ENCODE peak calls at places on chromosomes 7 and 10, in ten cellular contexts. E is NCI-H748 treated with DMSO at 0.1 percent for 48 hours, A is lower leg skin, M is amniotic stem cell, I is mucosa of gallbladder, S is ovary, F is substantia nigra, R is T follicular helper cell, C is posterior cingulate gyrus, P is HCT116. K is an unnamed sample.

GRCh38 chr10:5013385-5013784 is 9.7 kb upstream of the AKR1C2 start:
- DNase-seq in A (no peak), E (no peak), P (no peak), M (no peak), R (no peak), I (no peak), F (no peak), C (no peak), S (no peak), K (no peak)

GRCh38 chr10:50242777-50243176 is 8.5 kb downstream of the ASAH2 start:
- DNase-seq in M (no peak), C (no peak), I (no peak), A (no peak), P (no peak), R (no peak), F (no peak), E (no peak), S (no peak), K (no peak)

GRCh38 chr10:1406976-1407945 is 330.1 kb downstream of the ADARB2 start:
- DNase-seq in F (no peak), I (peak; percentile 8), M (no peak), P (no peak), R (no peak), S (no peak), E (no peak), A (no peak), C (no peak), K (no peak)

GRCh38 chr7:84549409-84549808 is 354.8 kb upstream of the SEMA3A start:
- DNase-seq in F (no peak), C (no peak), M (no peak), E (no peak), S (no peak), A (no peak), I (no peak), P (no peak), R (no peak), K (peak; percentile 54)

GRCh38 chr7:129074361-129074871 is 19.5 kb upstream of the TNPO3 start:
- DNase-seq in F (no peak), P (no peak), R (no peak), A (no peak), I (no peak), E (no peak), C (no peak), M (no peak), S (no peak), K (no peak)

GRCh38 chr10:3136336-3136735 is 36.2 kb downstream of the PITRM1 start:
- DNase-seq in R (no peak), P (no peak), M (no peak), C (peak; percentile 83), A (no peak), I (no peak), F (no peak), E (no peak), S (peak; percentile 68), K (no peak)

GRCh38 chr10:77428776-77429395 is 208.7 kb downstream of the KCNMA1 start:
- DNase-seq in F (peak; percentile 27), M (peak; percentile 66), R (no peak), S (no peak), A (no peak), P (peak; percentile 24), C (no peak), I (peak; percentile 44), E (no peak), K (no peak)

GRCh38 chr7:10918093-10918590 is 55.5 kb upstream of the PHF14 start:
- DNase-seq in M (no peak), R (no peak), P (no peak), F (no peak), I (no peak), E (no peak), A (no peak), S (no peak), C (no peak), K (no peak)

GRCh38 chr7:74219416-74219815 is 9.6 kb downstream of the LAT2 start:
- DNase-seq in F (no peak), E (no peak), P (no peak), C (peak; percentile 67), A (no peak), S (no peak), R (no peak), M (no peak), I (no peak), K (no peak)

GRCh38 chr7:153370092-153370491 is 610.5 kb downstream of the ACTR3B start:
- DNase-seq in S (no peak), C (no peak), E (no peak), P (no peak), A (no peak), I (no peak), F (no peak), R (no peak), M (no peak), K (no peak)

GRCh38 chr10:11355625-11356024 is 255.8 kb downstream of the USP6NL start:
- DNase-seq in E (no peak), F (no peak), C (no peak), P (no peak), R (no peak), A (peak; percentile 74), M (no peak), S (peak; percentile 73), I (no peak), K (no peak)

GRCh38 chr10:5033061-5033770 is 29.6 kb upstream of the AKR1C2 start:
- DNase-seq in A (no peak), M (no peak), C (no peak), F (no peak), P (no peak), S (no peak), E (no peak), I (no peak), R (no peak), K (no peak)

GRCh38 chr10:22641743-22642142 is 72.6 kb downstream of the PIP4K2A start:
- DNase-seq in C (no peak), P (no peak), S (no peak), A (no peak), F (no peak), I (no peak), E (no peak), M (no peak), R (no peak), K (no peak)

GRCh38 chr10:97640868-97641811 is 669 bp downstream of the PI4K2A start:
- DNase-seq in C (no peak), A (peak; percentile 90), S (peak; percentile 32), R (no peak), M (no peak), E (no peak), F (no peak), P (no peak), I (peak; percentile 15), K (peak; percentile 81)

GRCh38 chr7:53119514-53119933 is 84.1 kb downstream of the POM121L12 start:
- DNase-seq in M (no peak), E (no peak), F (no peak), C (no peak), R (no peak), S (no peak), I (no peak), P (no peak), A (no peak), K (no peak)

GRCh38 chr7:138000081-138000701 is 1.7 kb downstream of the CREB3L2 start:
- DNase-seq in S (peak; percentile 67), C (no peak), A (no peak), R (no peak), P (no peak), E (no peak), M (peak; percentile 71), I (peak; percentile 45), F (no peak), K (peak; percentile 66)

GRCh38 chr7:90759752-90760151 is 163.6 kb downstream of the CDK14 start:
- DNase-seq in E (no peak), R (no peak), M (no peak), S (no peak), C (no peak), F (no peak), I (peak; percentile 58), P (no peak), A (no peak), K (no peak)

GRCh38 chr10:110802551-110803238 is 69.0 kb upstream of the PDCD4 start:
- DNase-seq in S (no peak), A (peak; percentile 91), R (peak; percentile 24), I (peak; percentile 75), C (no peak), E (peak; percentile 63), M (no peak), P (no peak), F (peak; percentile 53), K (peak; percentile 75)

GRCh38 chr7:50827281-50827680 is 44.6 kb upstream of the GRB10 start:
- DNase-seq in A (peak; percentile 28), I (no peak), F (no peak), R (no peak), M (no peak), C (no peak), P (no peak), E (no peak), S (no peak), K (no peak)

GRCh38 chr10:133227256-133227655 is 2.8 kb upstream of the UTF1 start:
- DNase-seq in P (no peak), R (no peak), E (no peak), F (no peak), C (no peak), I (no peak), A (no peak), M (no peak), S (no peak), K (no peak)

GRCh38 chr10:102656791-102657371 is 12.6 kb downstream of the TRIM8 start:
- DNase-seq in M (no peak), P (no peak), E (no peak), A (no peak), F (no peak), I (no peak), C (peak; percentile 82), S (no peak), R (no peak), K (no peak)

GRCh38 chr7:70143089-70144044 is 545.1 kb downstream of the AUTS2 start:
- DNase-seq in E (peak; percentile 96), F (no peak), A (no peak), R (no peak), M (no peak), P (no peak), S (no peak), C (no peak), I (no peak), K (no peak)

GRCh38 chr10:230758-231157 is 95.5 kb downstream of the ZMYND11 start:
- DNase-seq in M (no peak), R (no peak), F (no peak), I (no peak), S (no peak), A (no peak), P (peak; percentile 8), C (no peak), E (no peak), K (peak; percentile 18)

GRCh38 chr7:45595809-45596664 is 21.9 kb downstream of the ADCY1 start:
- DNase-seq in E (no peak), I (no peak), M (no peak), A (peak; percentile 75), F (no peak), R (no peak), C (no peak), S (no peak), P (no peak), K (no peak)

GRCh38 chr10:119997429-119997828 is 104.9 kb downstream of the SEC23IP start:
- DNase-seq in F (no peak), P (no peak), I (no peak), R (no peak), E (no peak), S (no peak), A (no peak), M (no peak), C (no peak), K (no peak)

GRCh38 chr10:87931836-87932230 is 68.4 kb downstream of the PTEN start:
- DNase-seq in S (no peak), A (no peak), I (no peak), C (no peak), M (no peak), F (no peak), E (no peak), P (peak; percentile 24), R (no peak), K (no peak)

GRCh38 chr10:12540341-12540781 is 191.0 kb downstream of the CAMK1D start:
- DNase-seq in P (no peak), I (no peak), C (no peak), R (no peak), M (no peak), A (no peak), F (no peak), S (no peak), E (no peak), K (peak; percentile 20)

GRCh38 chr7:2034291-2035201 is 198.2 kb downstream of the MAD1L1 start:
- DNase-seq in A (peak; percentile 64), P (no peak), F (no peak), E (no peak), I (no peak), M (no peak), R (no peak), S (no peak), C (peak; percentile 52), K (no peak)